ENCODE peak calls at places on chromosomes 2 and 18, in five cellular contexts. One of them, this sample, is unnamed.

GRCh38 chr2:178070824-178071223 is 1.8 kb downstream of the PDE11A start:
- DNase-seq in CD8-positive, alpha-beta memory T cell: no peak
- DNase-seq in WERI-Rb-1: no peak
- DNase-seq in pancreas: no peak
- DNase-seq in neuronal stem cell: no peak
- DNase-seq in this sample: no peak

GRCh38 chr18:31723998-31724711 is 36.5 kb downstream of the SLC25A52 start:
- DNase-seq in WERI-Rb-1: no peak
- DNase-seq in CD8-positive, alpha-beta memory T cell: no peak
- DNase-seq in neuronal stem cell: no peak
- DNase-seq in pancreas: peak; percentile 17
- DNase-seq in this sample: no peak

GRCh38 chr2:132815522-132815921 is 145.5 kb upstream of the LYPD1 start:
- DNase-seq in pancreas: no peak
- DNase-seq in WERI-Rb-1: no peak
- DNase-seq in neuronal stem cell: no peak
- DNase-seq in CD8-positive, alpha-beta memory T cell: no peak
- DNase-seq in this sample: no peak

GRCh38 chr2:36530178-36530982 is 67.6 kb downstream of the FEZ2 start:
- DNase-seq in neuronal stem cell: no peak
- DNase-seq in WERI-Rb-1: no peak
- DNase-seq in CD8-positive, alpha-beta memory T cell: no peak
- DNase-seq in pancreas: no peak
- DNase-seq in this sample: no peak

GRCh38 chr2:130187268-130187667 is 5.2 kb downstream of the MZT2B start:
- DNase-seq in pancreas: no peak
- DNase-seq in neuronal stem cell: no peak
- DNase-seq in WERI-Rb-1: no peak
- DNase-seq in CD8-positive, alpha-beta memory T cell: no peak
- DNase-seq in this sample: no peak

GRCh38 chr2:206474059-206474458 is 30.7 kb downstream of the ADAM23 start:
- DNase-seq in pancreas: no peak
- DNase-seq in WERI-Rb-1: no peak
- DNase-seq in CD8-positive, alpha-beta memory T cell: no peak
- DNase-seq in neuronal stem cell: no peak
- DNase-seq in this sample: no peak

GRCh38 chr2:26693287-26693849 is 846 bp downstream of the KCNK3 start:
- DNase-seq in neuronal stem cell: no peak
- DNase-seq in pancreas: no peak
- DNase-seq in WERI-Rb-1: peak; percentile 62
- DNase-seq in CD8-positive, alpha-beta memory T cell: no peak
- DNase-seq in this sample: no peak

GRCh38 chr2:148338544-148338943 is 306.0 kb upstream of the EPC2 start:
- DNase-seq in WERI-Rb-1: no peak
- DNase-seq in neuronal stem cell: no peak
- DNase-seq in CD8-positive, alpha-beta memory T cell: no peak
- DNase-seq in pancreas: no peak
- DNase-seq in this sample: no peak

GRCh38 chr2:119487434-119488244 is 36.6 kb downstream of the SCTR start:
- DNase-seq in CD8-positive, alpha-beta memory T cell: no peak
- DNase-seq in pancreas: peak; percentile 94
- DNase-seq in WERI-Rb-1: no peak
- DNase-seq in neuronal stem cell: no peak
- DNase-seq in this sample: no peak

GRCh38 chr2:95043300-95043786 is 17.8 kb downstream of the MAL start:
- DNase-seq in pancreas: peak; percentile 78
- DNase-seq in WERI-Rb-1: no peak
- DNase-seq in CD8-positive, alpha-beta memory T cell: no peak
- DNase-seq in neuronal stem cell: no peak
- DNase-seq in this sample: no peak

GRCh38 chr18:48375150-48375790 is 33.9 kb downstream of the ZBTB7C start:
- DNase-seq in CD8-positive, alpha-beta memory T cell: no peak
- DNase-seq in neuronal stem cell: no peak
- DNase-seq in pancreas: no peak
- DNase-seq in WERI-Rb-1: no peak
- DNase-seq in this sample: no peak

GRCh38 chr2:240491483-240491882 is 56.0 kb downstream of the GPC1 start:
- DNase-seq in neuronal stem cell: no peak
- DNase-seq in WERI-Rb-1: no peak
- DNase-seq in pancreas: no peak
- DNase-seq in CD8-positive, alpha-beta memory T cell: no peak
- DNase-seq in this sample: no peak
- H3K9me3 ChIP-seq in neuronal stem cell: peaks cover 5% of the 10 kb centered on the region
- H3K9me3 ChIP-seq in WERI-Rb-1: peaks cover 9% of the 10 kb centered on the region
- H3K9me3 ChIP-seq in pancreas: no peaks in the 10 kb centered on the region
- H3K9me3 ChIP-seq in CD8-positive, alpha-beta memory T cell: peaks cover 10% of the 10 kb centered on the region
- H3K9me3 ChIP-seq in this sample: peaks cover 13% of the 10 kb centered on the region

DNA sequence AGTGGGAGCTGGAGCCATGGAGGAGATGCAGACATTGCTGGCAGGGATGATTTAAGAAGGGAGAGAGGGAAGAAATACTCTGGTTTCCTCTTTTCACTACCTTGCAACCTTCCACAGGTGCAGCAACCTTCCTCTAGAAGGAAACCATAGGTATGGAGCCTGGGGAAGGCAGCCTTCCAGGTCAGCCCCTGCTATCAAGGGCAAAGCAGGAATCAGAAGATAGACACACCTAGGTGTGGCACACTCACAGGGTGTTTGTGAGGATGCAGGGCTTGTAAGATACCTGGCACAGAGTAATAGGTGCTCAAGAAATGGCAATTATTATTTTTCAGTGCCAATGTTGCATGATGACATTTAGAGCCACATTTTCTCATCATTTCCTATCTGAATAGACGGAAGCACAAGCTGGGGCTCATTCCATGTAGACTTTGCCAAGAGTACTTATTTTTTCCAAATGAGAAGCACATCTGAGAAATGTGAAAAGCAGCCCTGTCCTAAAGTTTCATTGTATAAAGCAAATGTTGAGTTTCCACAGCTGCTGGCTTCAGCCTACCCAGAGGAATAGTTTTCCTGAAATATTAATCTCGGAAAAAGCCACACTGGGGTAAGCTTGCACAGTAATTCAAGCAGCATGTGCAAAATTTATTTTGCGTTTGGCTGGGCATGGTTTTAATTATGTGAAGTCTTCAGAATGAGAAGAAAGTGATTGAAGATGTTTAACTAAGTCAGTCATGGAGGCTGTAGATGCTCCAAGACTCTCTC is 20.6 kb downstream of the EVA1A start:
- DNase-seq in neuronal stem cell: no peak
- DNase-seq in CD8-positive, alpha-beta memory T cell: no peak
- DNase-seq in WERI-Rb-1: no peak
- DNase-seq in pancreas: no peak
- DNase-seq in this sample: no peak
- H3K9me3 ChIP-seq in neuronal stem cell: no peaks in the 10 kb centered on the region
- H3K9me3 ChIP-seq in CD8-positive, alpha-beta memory T cell: no peaks in the 10 kb centered on the region
- H3K9me3 ChIP-seq in WERI-Rb-1: peaks cover 2% of the 10 kb centered on the region
- H3K9me3 ChIP-seq in pancreas: no peaks in the 10 kb centered on the region
- H3K9me3 ChIP-seq in this sample: no peaks in the 10 kb centered on the region

GRCh38 chr2:51657849-51658248 is 625.9 kb upstream of the NRXN1 start:
- DNase-seq in neuronal stem cell: no peak
- DNase-seq in WERI-Rb-1: no peak
- DNase-seq in CD8-positive, alpha-beta memory T cell: no peak
- DNase-seq in pancreas: no peak
- DNase-seq in this sample: no peak
- H3K9me3 ChIP-seq in neuronal stem cell: no peaks in the 10 kb centered on the region
- H3K9me3 ChIP-seq in WERI-Rb-1: no peaks in the 10 kb centered on the region
- H3K9me3 ChIP-seq in CD8-positive, alpha-beta memory T cell: no peaks in the 10 kb centered on the region
- H3K9me3 ChIP-seq in pancreas: no peaks in the 10 kb centered on the region
- H3K9me3 ChIP-seq in this sample: no peaks in the 10 kb centered on the region

DNA sequence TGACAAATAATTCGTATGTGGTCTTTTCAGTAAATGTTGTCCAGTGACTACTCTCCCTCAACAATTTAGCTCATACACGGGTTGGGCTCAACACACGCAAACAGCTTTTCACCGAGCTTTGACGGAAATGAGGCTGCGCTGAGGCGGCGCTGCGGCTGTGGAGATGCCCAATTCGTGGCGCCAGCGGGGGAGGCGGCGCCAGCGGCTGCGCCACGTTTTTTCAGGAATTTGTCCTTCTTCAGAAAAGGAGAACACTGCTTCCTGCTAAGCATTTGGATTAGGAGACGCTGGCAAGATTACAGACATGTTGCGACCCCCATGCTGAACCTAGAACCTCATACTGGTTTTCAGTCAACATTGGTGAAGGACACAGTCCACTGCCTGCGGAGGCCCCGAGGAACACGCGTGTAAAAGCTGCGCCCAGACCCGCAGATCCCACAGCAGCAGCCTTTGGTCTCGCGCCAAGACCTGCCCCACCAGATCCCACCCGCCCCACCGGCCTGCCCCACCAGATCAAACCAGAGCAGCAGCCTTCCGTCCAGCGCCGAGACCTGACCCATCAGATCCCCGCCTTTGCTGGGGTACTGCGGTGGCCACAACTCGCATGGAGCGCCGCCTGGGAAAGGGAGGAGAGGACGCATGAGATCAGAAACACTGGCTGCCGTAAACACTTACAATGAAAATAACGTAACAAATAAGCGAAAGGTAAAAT is 173.8 kb downstream of the TMEM18 start:
- DNase-seq in pancreas: no peak
- DNase-seq in WERI-Rb-1: no peak
- DNase-seq in neuronal stem cell: no peak
- DNase-seq in CD8-positive, alpha-beta memory T cell: no peak
- DNase-seq in this sample: no peak
- H3K9me3 ChIP-seq in pancreas: no peaks in the 10 kb centered on the region
- H3K9me3 ChIP-seq in WERI-Rb-1: no peaks in the 10 kb centered on the region
- H3K9me3 ChIP-seq in neuronal stem cell: peaks cover 1% of the 10 kb centered on the region
- H3K9me3 ChIP-seq in CD8-positive, alpha-beta memory T cell: no peaks in the 10 kb centered on the region
- H3K9me3 ChIP-seq in this sample: no peaks in the 10 kb centered on the region

This sample was measured in T-helper 17 cell.